ENCODE peak calls at places on chromosomes 2 and 18, in five cellular contexts. One of them, this sample, is unnamed.

GRCh38 chr2:235162544-235163197 is 210.9 kb downstream of the SH3BP4 start:
- DNase-seq in psoas muscle: no peak
- DNase-seq in stomach: no peak
- DNase-seq in HFF-Myc: no peak
- DNase-seq in sigmoid colon: no peak
- DNase-seq in this sample: no peak

GRCh38 chr2:43051316-43051715 is 175.1 kb downstream of the ZFP36L2 start:
- DNase-seq in psoas muscle: no peak
- DNase-seq in stomach: peak; percentile 41
- DNase-seq in HFF-Myc: no peak
- DNase-seq in sigmoid colon: peak; percentile 37
- DNase-seq in this sample: peak; percentile 4

GRCh38 chr2:113178891-113179290 is 5.1 kb downstream of the PSD4 start:
- DNase-seq in psoas muscle: no peak
- DNase-seq in stomach: no peak
- DNase-seq in HFF-Myc: no peak
- DNase-seq in sigmoid colon: no peak
- DNase-seq in this sample: no peak

GRCh38 chr2:178413472-178414265 is 37.3 kb downstream of the PRKRA start:
- DNase-seq in psoas muscle: peak; percentile 73
- DNase-seq in stomach: peak; percentile 67
- DNase-seq in HFF-Myc: no peak
- DNase-seq in sigmoid colon: peak; percentile 89
- DNase-seq in this sample: peak; percentile 39

GRCh38 chr18:10190564-10190963 is 263.9 kb upstream of the APCDD1 start:
- DNase-seq in psoas muscle: no peak
- DNase-seq in stomach: no peak
- DNase-seq in HFF-Myc: no peak
- DNase-seq in sigmoid colon: no peak
- DNase-seq in this sample: no peak

GRCh38 chr2:197255550-197255949 is 55.0 kb downstream of the ANKRD44 start:
- DNase-seq in psoas muscle: peak; percentile 57
- DNase-seq in stomach: peak; percentile 59
- DNase-seq in HFF-Myc: no peak
- DNase-seq in sigmoid colon: peak; percentile 88
- DNase-seq in this sample: peak; percentile 28

GRCh38 chr2:158889135-158889853 is 79.1 kb upstream of the TANC1 start:
- DNase-seq in psoas muscle: no peak
- DNase-seq in stomach: no peak
- DNase-seq in HFF-Myc: no peak
- DNase-seq in sigmoid colon: no peak
- DNase-seq in this sample: no peak

GRCh38 chr2:237886702-237887481 is 27.5 kb downstream of the RAMP1 start:
- DNase-seq in psoas muscle: peak; percentile 77
- DNase-seq in stomach: no peak
- DNase-seq in HFF-Myc: no peak
- DNase-seq in sigmoid colon: peak; percentile 100
- DNase-seq in this sample: no peak

GRCh38 chr2:207239754-207240494 is 74.2 kb upstream of the KLF7 start:
- DNase-seq in psoas muscle: no peak
- DNase-seq in stomach: no peak
- DNase-seq in HFF-Myc: no peak
- DNase-seq in sigmoid colon: no peak
- DNase-seq in this sample: no peak

GRCh38 chr2:71528221-71528620 is 74.9 kb downstream of the DYSF start:
- DNase-seq in psoas muscle: no peak
- DNase-seq in stomach: no peak
- DNase-seq in HFF-Myc: no peak
- DNase-seq in sigmoid colon: peak; percentile 44
- DNase-seq in this sample: no peak

GRCh38 chr2:202116686-202117085 is 43.6 kb downstream of the KIAA2012 start:
- DNase-seq in psoas muscle: no peak
- DNase-seq in stomach: no peak
- DNase-seq in HFF-Myc: no peak
- DNase-seq in sigmoid colon: no peak
- DNase-seq in this sample: no peak

GRCh38 chr18:74257083-74257482 is 34.7 kb downstream of the CYB5A start:
- DNase-seq in psoas muscle: no peak
- DNase-seq in stomach: no peak
- DNase-seq in HFF-Myc: no peak
- DNase-seq in sigmoid colon: no peak
- DNase-seq in this sample: no peak

GRCh38 chr2:3704647-3705046 is 1.3 kb downstream of the DCDC2C start:
- DNase-seq in psoas muscle: no peak
- DNase-seq in stomach: no peak
- DNase-seq in HFF-Myc: no peak
- DNase-seq in sigmoid colon: no peak
- DNase-seq in this sample: no peak

GRCh38 chr2:75139171-75139570 is 60.1 kb downstream of the TACR1 start:
- DNase-seq in psoas muscle: no peak
- DNase-seq in stomach: no peak
- DNase-seq in HFF-Myc: no peak
- DNase-seq in sigmoid colon: no peak
- DNase-seq in this sample: no peak

GRCh38 chr2:75133621-75134020 is 65.7 kb downstream of the TACR1 start:
- DNase-seq in psoas muscle: no peak
- DNase-seq in stomach: no peak
- DNase-seq in HFF-Myc: no peak
- DNase-seq in sigmoid colon: no peak
- DNase-seq in this sample: no peak

GRCh38 chr2:75138528-75138927 is 60.8 kb downstream of the TACR1 start:
- DNase-seq in psoas muscle: no peak
- DNase-seq in stomach: no peak
- DNase-seq in HFF-Myc: no peak
- DNase-seq in sigmoid colon: no peak
- DNase-seq in this sample: no peak

GRCh38 chr2:75136001-75136400 is 63.3 kb downstream of the TACR1 start:
- DNase-seq in psoas muscle: no peak
- DNase-seq in stomach: no peak
- DNase-seq in HFF-Myc: no peak
- DNase-seq in sigmoid colon: no peak
- DNase-seq in this sample: no peak

GRCh38 chr2:75134802-75135201 is 64.5 kb downstream of the TACR1 start:
- DNase-seq in psoas muscle: no peak
- DNase-seq in stomach: no peak
- DNase-seq in HFF-Myc: no peak
- DNase-seq in sigmoid colon: no peak
- DNase-seq in this sample: no peak
- TF ChIP-seq CTCF in psoas muscle: no peak
- TF ChIP-seq CTCF in stomach: no peak
- TF ChIP-seq CTCF in HFF-Myc: no peak
- TF ChIP-seq CTCF in sigmoid colon: no peak
- TF ChIP-seq CTCF in this sample: no peak

GRCh38 chr2:56130463-56131070 is 53.2 kb upstream of the CCDC85A start:
- DNase-seq in psoas muscle: no peak
- DNase-seq in stomach: no peak
- DNase-seq in HFF-Myc: peak; percentile 15
- DNase-seq in sigmoid colon: no peak
- DNase-seq in this sample: no peak
- TF ChIP-seq CTCF in psoas muscle: peak; percentile 35
- TF ChIP-seq CTCF in stomach: no peak
- TF ChIP-seq CTCF in HFF-Myc: peak; percentile 79
- TF ChIP-seq CTCF in sigmoid colon: no peak
- TF ChIP-seq CTCF in this sample: peak; percentile 76

GRCh38 chr2:74646201-74646600 is 1.9 kb downstream of the M1AP start:
- DNase-seq in psoas muscle: no peak
- DNase-seq in stomach: no peak
- DNase-seq in HFF-Myc: no peak
- DNase-seq in sigmoid colon: no peak
- DNase-seq in this sample: no peak

GRCh38 chr2:74653589-74653984 is 460 bp upstream of the SEMA4F start:
- DNase-seq in psoas muscle: no peak
- DNase-seq in stomach: no peak
- DNase-seq in HFF-Myc: no peak
- DNase-seq in sigmoid colon: no peak
- DNase-seq in this sample: no peak

GRCh38 chr2:74646829-74647482 is 1.2 kb downstream of the M1AP start:
- DNase-seq in psoas muscle: no peak
- DNase-seq in stomach: no peak
- DNase-seq in HFF-Myc: no peak
- DNase-seq in sigmoid colon: no peak
- DNase-seq in this sample: no peak

DNA sequence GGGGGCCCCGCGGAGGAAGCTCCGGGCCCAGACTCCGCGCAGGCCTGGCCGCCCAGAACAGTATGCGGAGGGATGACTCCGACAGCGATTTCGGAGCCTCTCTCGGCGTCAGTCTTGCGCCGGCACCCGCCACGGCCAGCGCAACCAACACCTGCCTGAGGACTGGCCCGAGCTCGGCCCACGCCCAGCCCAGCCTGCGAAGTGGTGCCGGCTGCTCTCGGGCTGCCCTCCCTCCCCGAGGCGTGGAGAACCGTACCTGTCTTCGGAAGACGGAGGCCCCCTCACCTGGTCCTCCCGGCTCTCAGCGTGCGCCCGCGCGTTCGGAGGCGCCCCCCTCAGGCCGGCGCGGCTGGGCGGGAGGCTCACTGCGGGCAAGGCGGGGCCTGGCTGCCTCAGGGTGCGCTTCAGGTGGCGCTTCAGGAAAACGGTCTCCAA is at the start of gene M1AP:
- DNase-seq in psoas muscle: no peak
- DNase-seq in stomach: peak; percentile 28
- DNase-seq in HFF-Myc: no peak
- DNase-seq in sigmoid colon: no peak
- DNase-seq in this sample: no peak
- TF ChIP-seq CTCF in psoas muscle: no peak
- TF ChIP-seq CTCF in stomach: no peak
- TF ChIP-seq CTCF in HFF-Myc: no peak
- TF ChIP-seq CTCF in sigmoid colon: no peak
- TF ChIP-seq CTCF in this sample: no peak

DNA sequence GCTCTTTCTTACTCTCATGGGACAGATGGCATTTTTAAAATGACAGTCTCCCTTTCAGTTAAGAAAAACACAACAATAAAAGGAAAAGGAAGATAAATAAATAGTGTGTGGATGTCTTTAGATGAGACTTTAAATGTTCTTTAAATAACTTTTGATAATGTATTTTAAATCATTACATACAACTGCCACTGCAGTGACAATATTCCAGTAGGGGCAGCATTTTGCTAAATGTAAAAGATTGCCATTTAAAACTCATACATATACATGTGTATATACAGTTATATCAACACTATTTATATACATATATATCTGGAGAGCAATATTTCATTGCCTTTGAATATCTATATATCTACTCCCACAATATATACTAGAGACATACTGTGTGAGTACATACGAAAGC is 90.7 kb downstream of the INO80D start:
- DNase-seq in psoas muscle: no peak
- DNase-seq in stomach: no peak
- DNase-seq in HFF-Myc: no peak
- DNase-seq in sigmoid colon: no peak
- DNase-seq in this sample: no peak
- TF ChIP-seq CTCF in psoas muscle: no peak
- TF ChIP-seq CTCF in stomach: no peak
- TF ChIP-seq CTCF in HFF-Myc: no peak
- TF ChIP-seq CTCF in sigmoid colon: no peak
- TF ChIP-seq CTCF in this sample: no peak

DNA sequence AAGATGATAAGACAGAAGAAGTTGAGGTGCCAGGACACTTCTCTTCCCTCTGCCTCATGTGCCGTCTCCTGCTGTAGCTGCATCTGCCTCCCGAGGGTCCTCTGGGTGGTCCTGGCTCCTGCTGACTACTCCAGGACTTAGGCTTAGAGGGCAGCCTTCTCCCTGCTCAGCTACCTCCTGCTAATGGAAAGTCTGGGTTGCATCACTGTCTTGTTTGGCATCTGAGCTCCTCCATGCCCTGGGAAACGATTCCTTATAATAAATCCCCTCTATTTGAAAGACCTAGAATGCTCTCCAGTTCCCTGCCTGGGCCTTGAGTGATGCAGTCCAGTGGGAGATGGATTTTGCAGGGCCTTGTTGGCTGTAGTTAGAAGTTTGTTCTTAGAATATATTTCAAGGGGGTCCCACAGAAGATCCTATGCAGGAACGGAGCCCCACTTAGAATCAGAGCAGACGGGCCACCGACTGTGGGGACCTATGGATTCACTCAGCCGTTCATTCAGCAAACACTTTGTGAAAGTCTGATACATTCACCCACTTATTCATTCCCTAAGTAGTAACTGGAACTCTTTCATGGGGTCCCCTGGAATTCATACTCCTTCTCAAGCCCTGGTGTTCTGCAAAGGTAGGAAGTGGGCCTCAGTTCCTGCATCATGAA is 269.8 kb upstream of the HDAC4 start:
- DNase-seq in psoas muscle: no peak
- DNase-seq in stomach: no peak
- DNase-seq in HFF-Myc: no peak
- DNase-seq in sigmoid colon: no peak
- DNase-seq in this sample: no peak
- TF ChIP-seq CTCF in psoas muscle: no peak
- TF ChIP-seq CTCF in stomach: no peak
- TF ChIP-seq CTCF in HFF-Myc: no peak
- TF ChIP-seq CTCF in sigmoid colon: no peak
- TF ChIP-seq CTCF in this sample: no peak

GRCh38 chr2:216339456-216340279 is 32.6 kb downstream of the MARCHF4 start:
- DNase-seq in psoas muscle: no peak
- DNase-seq in stomach: no peak
- DNase-seq in HFF-Myc: peak; percentile 72
- DNase-seq in sigmoid colon: no peak
- DNase-seq in this sample: no peak
- TF ChIP-seq CTCF in psoas muscle: no peak
- TF ChIP-seq CTCF in stomach: no peak
- TF ChIP-seq CTCF in HFF-Myc: no peak
- TF ChIP-seq CTCF in sigmoid colon: no peak
- TF ChIP-seq CTCF in this sample: no peak

GRCh38 chr2:66095820-66096219 is 339.1 kb upstream of the MEIS1 start:
- DNase-seq in psoas muscle: no peak
- DNase-seq in stomach: no peak
- DNase-seq in HFF-Myc: no peak
- DNase-seq in sigmoid colon: no peak
- DNase-seq in this sample: no peak
- TF ChIP-seq CTCF in psoas muscle: no peak
- TF ChIP-seq CTCF in stomach: no peak
- TF ChIP-seq CTCF in HFF-Myc: no peak
- TF ChIP-seq CTCF in sigmoid colon: no peak
- TF ChIP-seq CTCF in this sample: no peak

DNA sequence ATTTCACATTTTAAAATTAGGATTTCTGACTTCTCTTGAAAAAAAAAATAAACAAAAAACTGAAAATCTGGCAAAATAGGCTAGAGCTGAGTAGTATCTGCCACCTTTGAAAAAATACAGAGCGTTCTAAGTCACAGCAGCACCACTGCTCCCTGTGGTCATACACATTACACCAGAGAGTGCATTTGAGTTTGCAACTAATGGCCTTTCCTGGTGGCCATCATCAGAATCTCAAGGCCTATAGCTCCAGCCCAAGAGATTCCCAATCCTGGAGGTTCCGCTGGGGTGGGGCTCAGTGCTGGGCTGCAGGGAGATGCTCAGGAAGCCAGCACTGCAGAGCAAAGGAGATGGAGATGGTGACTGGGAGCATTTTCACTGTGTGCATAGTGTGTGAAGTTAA is 17.5 kb downstream of the SMYD1 start:
- DNase-seq in psoas muscle: no peak
- DNase-seq in stomach: no peak
- DNase-seq in HFF-Myc: no peak
- DNase-seq in sigmoid colon: no peak
- DNase-seq in this sample: no peak
- TF ChIP-seq CTCF in psoas muscle: no peak
- TF ChIP-seq CTCF in stomach: no peak
- TF ChIP-seq CTCF in HFF-Myc: no peak
- TF ChIP-seq CTCF in sigmoid colon: no peak
- TF ChIP-seq CTCF in this sample: no peak

This sample was measured in dorsolateral prefrontal cortex.